ENCODE peak calls at places on chromosomes 6 and 20, in ten cellular contexts. C is thoracic aorta, J is PC-3, U is GM12865, I is brain microvascular endothelial cell, R is lower lobe of right lung, T is stomach, N is astrocyte of the cerebellum, Y is fibroblast of the aortic adventitia, D is testis. O is an unnamed sample.

GRCh38 chr6:10951675-10952282 is 64.9 kb downstream of the SYCP2L start:
- DNase-seq in C (no peak), J (peak), U (peak), I (peak), R (no peak), T (no peak), N (peak), Y (peak), D (no peak), O (peak)

GRCh38 chr20:3701061-3701998 is 11.1 kb downstream of the SIGLEC1 start:
- DNase-seq in C (no peak), J (no peak), U (no peak), I (no peak), R (peak), T (no peak), N (no peak), Y (no peak), D (no peak), O (no peak)

GRCh38 chr6:44297063-44298038 is 15.8 kb downstream of the AARS2 start:
- DNase-seq in C (no peak), J (peak), U (no peak), I (no peak), R (peak), T (peak), N (no peak), Y (peak), D (peak), O (peak)

GRCh38 chr6:56366112-56366852 is 118.9 kb upstream of the COL21A1 start:
- DNase-seq in C (no peak), J (no peak), U (no peak), I (no peak), R (no peak), T (no peak), N (no peak), Y (no peak), D (no peak), O (no peak)

GRCh38 chr6:123715243-123715863 is 78.6 kb upstream of the TRDN start:
- DNase-seq in C (no peak), J (peak), U (peak), I (no peak), R (no peak), T (no peak), N (peak), Y (peak), D (peak), O (peak)

GRCh38 chr6:160042788-160043301 is 74.0 kb downstream of the IGF2R start:
- DNase-seq in C (no peak), J (peak), U (no peak), I (peak), R (no peak), T (no peak), N (no peak), Y (peak), D (no peak), O (peak)

GRCh38 chr6:26286168-26286854 is 78.7 kb upstream of the BTN3A2 start:
- DNase-seq in C (no peak), J (peak), U (peak), I (peak), R (peak), T (peak), N (peak), Y (peak), D (peak), O (peak)

GRCh38 chr6:43256670-43257664 is 13.7 kb downstream of the TTBK1 start:
- DNase-seq in C (no peak), J (no peak), U (peak), I (no peak), R (no peak), T (no peak), N (no peak), Y (no peak), D (no peak), O (no peak)

GRCh38 chr6:8278562-8278961 is 156.8 kb downstream of the SLC35B3 start:
- DNase-seq in C (no peak), J (no peak), U (no peak), I (no peak), R (no peak), T (no peak), N (no peak), Y (no peak), D (no peak), O (no peak)

GRCh38 chr20:50516180-50516934 is 6.2 kb downstream of the PTPN1 start:
- DNase-seq in C (no peak), J (no peak), U (peak), I (no peak), R (no peak), T (no peak), N (no peak), Y (no peak), D (no peak), O (no peak)

GRCh38 chr20:63641146-63641791 is 12.0 kb downstream of the STMN3 start:
- DNase-seq in C (no peak), J (peak), U (peak), I (peak), R (peak), T (no peak), N (no peak), Y (no peak), D (no peak), O (no peak)

GRCh38 chr20:38222231-38222922 is 38.2 kb downstream of the KIAA1755 start:
- DNase-seq in C (peak), J (peak), U (peak), I (peak), R (peak), T (peak), N (no peak), Y (peak), D (peak), O (peak)

GRCh38 chr20:23311932-23312331 is 38.7 kb upstream of the NXT1 start:
- DNase-seq in C (no peak), J (no peak), U (no peak), I (peak), R (no peak), T (no peak), N (no peak), Y (no peak), D (no peak), O (no peak)

GRCh38 chr6:28336284-28337024 is 506 bp upstream of the ZSCAN31 start:
- DNase-seq in C (no peak), J (peak), U (peak), I (peak), R (no peak), T (no peak), N (no peak), Y (peak), D (peak), O (peak)

GRCh38 chr6:135310291-135310690 is 129.2 kb downstream of the MYB start:
- DNase-seq in C (no peak), J (no peak), U (no peak), I (no peak), R (no peak), T (no peak), N (no peak), Y (no peak), D (no peak), O (no peak)

GRCh38 chr6:11586574-11586973 is 49.0 kb downstream of the TMEM170B start:
- DNase-seq in C (no peak), J (peak), U (no peak), I (peak), R (no peak), T (no peak), N (peak), Y (peak), D (no peak), O (peak)

GRCh38 chr20:61558726-61559125 is 306.7 kb downstream of the CDH4 start:
- DNase-seq in C (no peak), J (no peak), U (no peak), I (no peak), R (no peak), T (no peak), N (peak), Y (peak), D (no peak), O (peak)

GRCh38 chr6:20328266-20328946 is 73.3 kb upstream of the E2F3 start:
- DNase-seq in C (no peak), J (no peak), U (no peak), I (no peak), R (no peak), T (no peak), N (no peak), Y (no peak), D (no peak), O (no peak)

GRCh38 chr20:20548527-20549266 is 163.7 kb downstream of the RALGAPA2 start:
- DNase-seq in C (no peak), J (peak), U (no peak), I (no peak), R (no peak), T (peak), N (no peak), Y (no peak), D (no peak), O (no peak)

GRCh38 chr6:154499854-154500589 is 10.5 kb downstream of the CNKSR3 start:
- DNase-seq in C (no peak), J (no peak), U (no peak), I (no peak), R (no peak), T (no peak), N (no peak), Y (no peak), D (no peak), O (no peak)

GRCh38 chr20:25178563-25179438 is 16.7 kb upstream of the ENTPD6 start:
- DNase-seq in C (no peak), J (peak), U (peak), I (peak), R (peak), T (peak), N (peak), Y (peak), D (no peak), O (peak)

GRCh38 chr6:25918083-25918683 is 12.3 kb downstream of the SLC17A2 start:
- DNase-seq in C (no peak), J (no peak), U (no peak), I (no peak), R (no peak), T (no peak), N (no peak), Y (no peak), D (no peak), O (no peak)

GRCh38 chr6:81891869-81892268 is 139.4 kb upstream of the TENT5A start:
- DNase-seq in C (no peak), J (no peak), U (no peak), I (no peak), R (peak), T (no peak), N (no peak), Y (no peak), D (no peak), O (no peak)

GRCh38 chr6:42168650-42169049 is 4.5 kb upstream of the GUCA1A start:
- DNase-seq in C (no peak), J (peak), U (no peak), I (no peak), R (no peak), T (no peak), N (no peak), Y (no peak), D (no peak), O (no peak)

GRCh38 chr6:1381397-1382330 is 7.7 kb upstream of the FOXF2 start:
- DNase-seq in C (no peak), J (peak), U (peak), I (no peak), R (no peak), T (peak), N (no peak), Y (no peak), D (peak), O (no peak)

GRCh38 chr6:150070236-150070860 is 1.4 kb upstream of the ULBP3 start:
- DNase-seq in C (no peak), J (peak), U (no peak), I (no peak), R (no peak), T (no peak), N (no peak), Y (no peak), D (no peak), O (no peak)

GRCh38 chr6:64280569-64280968 is 645.0 kb downstream of the PHF3 start:
- DNase-seq in C (no peak), J (peak), U (peak), I (no peak), R (no peak), T (no peak), N (peak), Y (peak), D (peak), O (peak)

GRCh38 chr20:20695250-20695816 is 17.1 kb downstream of the RALGAPA2 start:
- DNase-seq in C (no peak), J (no peak), U (no peak), I (no peak), R (no peak), T (no peak), N (no peak), Y (no peak), D (no peak), O (no peak)

GRCh38 chr6:127107916-127108315 is 10.6 kb upstream of the RSPO3 start:
- DNase-seq in C (no peak), J (no peak), U (no peak), I (no peak), R (no peak), T (no peak), N (no peak), Y (no peak), D (no peak), O (no peak)

GRCh38 chr6:126535585-126535984 is 195.7 kb downstream of the CENPW start:
- DNase-seq in C (no peak), J (no peak), U (no peak), I (peak), R (no peak), T (no peak), N (peak), Y (peak), D (no peak), O (no peak)

GRCh38 chr6:155085582-155086253 is 90.6 kb downstream of the TIAM2 start:
- DNase-seq in C (no peak), J (peak), U (no peak), I (peak), R (no peak), T (peak), N (peak), Y (peak), D (peak), O (no peak)

GRCh38 chr6:129635396-129636164 is 74.4 kb downstream of the ARHGAP18 start:
- DNase-seq in C (no peak), J (no peak), U (no peak), I (no peak), R (no peak), T (no peak), N (peak), Y (peak), D (no peak), O (peak)

GRCh38 chr20:9035129-9035528 is 33.8 kb upstream of the PLCB4 start:
- DNase-seq in C (no peak), J (peak), U (no peak), I (peak), R (no peak), T (no peak), N (peak), Y (peak), D (no peak), O (peak)

DNA sequence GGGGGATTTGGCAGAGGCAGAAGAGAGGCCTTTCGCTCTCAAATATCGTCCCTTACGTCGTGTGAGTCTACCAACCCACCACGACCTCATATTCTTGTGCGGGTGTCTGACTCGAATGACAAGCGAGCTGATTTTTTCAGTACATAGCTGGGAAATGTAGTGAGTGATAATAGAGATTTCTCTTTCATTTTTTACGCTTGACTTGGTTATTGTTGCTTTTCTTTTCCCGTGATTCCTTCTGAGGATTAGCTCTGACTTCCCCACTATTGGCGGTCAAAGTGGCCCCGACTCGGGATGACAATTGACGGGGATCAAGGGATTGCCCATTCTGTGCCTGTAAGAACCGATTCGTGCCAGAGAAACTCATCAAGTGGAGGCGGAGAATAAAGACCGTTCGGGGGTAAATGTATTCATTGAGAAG is 44.3 kb upstream of the OSTM1 start:
- DNase-seq in C (no peak), J (no peak), U (no peak), I (no peak), R (no peak), T (no peak), N (no peak), Y (peak), D (no peak), O (no peak)
- H3K4me3 ChIP-seq in C (peak), J (no peak), U (peak), I (peak), R (peak), T (peak), N (peak), Y (peak), D (peak), O (peak)

GRCh38 chr6:137214931-137215330 is 4.3 kb downstream of the IFNGR1 start:
- DNase-seq in C (no peak), J (no peak), U (no peak), I (no peak), R (no peak), T (no peak), N (no peak), Y (no peak), D (no peak), O (peak)

GRCh38 chr6:137210903-137211302 is 8.3 kb downstream of the IFNGR1 start:
- DNase-seq in C (no peak), J (no peak), U (no peak), I (no peak), R (no peak), T (no peak), N (no peak), Y (peak), D (no peak), O (peak)

GRCh38 chr6:137213813-137214212 is 5.4 kb downstream of the IFNGR1 start:
- DNase-seq in C (no peak), J (no peak), U (no peak), I (no peak), R (no peak), T (no peak), N (no peak), Y (no peak), D (no peak), O (no peak)

GRCh38 chr6:137213331-137213740 is 5.8 kb downstream of the IFNGR1 start:
- DNase-seq in C (no peak), J (no peak), U (no peak), I (no peak), R (no peak), T (no peak), N (no peak), Y (peak), D (no peak), O (no peak)

DNA sequence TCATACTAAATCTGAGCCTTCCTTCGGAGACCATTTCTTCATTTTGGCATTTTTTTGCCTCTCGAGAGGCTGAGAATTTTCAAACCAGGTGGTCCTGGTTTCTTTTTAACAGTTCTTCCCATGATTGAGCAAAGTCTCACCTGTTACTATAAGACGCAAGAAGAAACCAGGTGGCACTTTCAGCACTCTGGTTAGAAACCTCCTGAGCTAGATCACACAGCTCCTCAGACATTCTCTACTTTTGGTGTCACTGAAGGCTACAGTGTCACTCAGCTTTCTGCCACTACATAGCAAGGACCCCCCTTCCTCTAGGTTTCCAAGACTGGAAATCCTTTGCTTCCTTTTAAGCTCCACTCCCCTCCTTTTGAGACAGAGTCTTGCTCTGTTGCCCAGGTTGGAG is 7.3 kb downstream of the IFNGR1 start:
- DNase-seq in C (no peak), J (no peak), U (no peak), I (no peak), R (no peak), T (no peak), N (no peak), Y (no peak), D (no peak), O (no peak)
- TF ChIP-seq CTCF in C (no peak), J (no peak), U (no peak), I (no peak), R (no peak), T (no peak), N (no peak), Y (no peak), D (no peak), O (no peak)

GRCh38 chr20:51631011-51631950 is 88.8 kb upstream of the NFATC2 start:
- DNase-seq in C (peak), J (peak), U (peak), I (peak), R (no peak), T (no peak), N (peak), Y (peak), D (peak), O (peak)
- H3K4me3 ChIP-seq in C (peak), J (no peak), U (no peak), I (peak), R (peak), T (no peak), N (no peak), Y (peak), D (no peak), O (no peak)

GRCh38 chr6:79233611-79234149 is 802 bp downstream of the HMGN3 start:
- DNase-seq in C (peak), J (peak), U (peak), I (peak), R (peak), T (peak), N (peak), Y (peak), D (peak), O (peak)
- TF ChIP-seq CTCF in C (peak), J (peak), U (peak), I (peak), R (peak), T (peak), N (peak), Y (peak), D (no peak), O (peak)

GRCh38 chr6:157220485-157220884 is 102.8 kb downstream of the TMEM242 start:
- DNase-seq in C (no peak), J (no peak), U (no peak), I (no peak), R (no peak), T (no peak), N (no peak), Y (no peak), D (no peak), O (no peak)
- H3K4me3 ChIP-seq in C (peak), J (no peak), U (peak), I (peak), R (peak), T (peak), N (peak), Y (no peak), D (no peak), O (peak)

DNA sequence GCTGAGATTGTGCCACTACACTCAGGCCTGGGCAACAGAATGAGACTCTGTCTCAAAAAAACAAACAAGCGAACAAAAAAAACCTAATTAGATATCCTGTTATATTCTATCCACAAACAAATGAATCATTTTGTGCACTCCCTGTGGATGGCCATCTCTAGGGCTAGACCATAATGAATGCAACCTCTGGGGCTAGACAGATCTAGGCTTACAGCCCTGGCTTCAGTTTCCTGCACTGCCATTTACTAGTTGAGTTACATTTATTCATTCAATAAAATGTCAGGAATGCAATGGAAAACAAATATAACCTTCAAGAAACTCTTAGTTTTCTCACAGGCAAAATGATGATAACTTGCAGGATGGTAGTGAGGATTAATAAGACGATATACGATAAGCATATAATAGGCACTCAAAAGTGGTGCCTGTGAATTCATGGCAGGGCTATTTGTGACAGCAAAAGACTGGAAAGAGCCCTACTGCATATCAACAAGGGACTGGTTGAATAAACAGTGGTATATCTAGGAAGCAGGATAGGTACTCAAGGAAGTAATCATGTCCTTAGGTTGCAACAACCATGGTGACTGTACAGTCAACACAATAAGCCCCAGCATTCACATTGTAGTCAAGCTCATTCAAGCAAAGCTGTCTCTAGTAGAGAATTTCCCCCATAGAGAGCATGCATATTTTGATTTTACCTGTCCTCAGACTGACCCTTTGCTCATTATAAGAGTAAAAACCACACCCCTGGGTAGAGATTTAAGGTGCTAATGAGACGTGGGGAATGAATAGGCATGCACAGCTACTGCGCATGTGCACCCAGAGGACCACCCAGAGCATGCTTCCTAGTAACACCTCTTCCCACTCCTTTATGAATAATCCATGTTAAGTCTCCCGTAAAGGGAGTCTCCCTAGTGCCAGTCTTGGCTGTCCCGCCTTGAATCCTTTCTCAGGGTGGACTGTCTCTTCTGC is 6.3 kb upstream of the RNF8 start:
- DNase-seq in C (no peak), J (no peak), U (no peak), I (no peak), R (no peak), T (no peak), N (no peak), Y (no peak), D (no peak), O (no peak)
- TF ChIP-seq CTCF in C (no peak), J (no peak), U (no peak), I (no peak), R (no peak), T (no peak), N (no peak), Y (no peak), D (no peak), O (no peak)

GRCh38 chr6:73722318-73723060 is 26.5 kb downstream of the CD109 start:
- DNase-seq in C (no peak), J (peak), U (peak), I (peak), R (no peak), T (no peak), N (no peak), Y (peak), D (no peak), O (peak)
- H3K4me3 ChIP-seq in C (no peak), J (no peak), U (no peak), I (no peak), R (no peak), T (no peak), N (no peak), Y (no peak), D (no peak), O (no peak)